ENCODE peak calls at places on chromosomes 2 and 18, in four cellular contexts. One of them, this sample, is unnamed. For H3K4me1, the result is how much of the 10 kb centered on the place peaks cover.

GRCh38 chr2:100192825-100193224 is 50.4 kb upstream of the AFF3 start:
- DNase-seq in GM23248: no peak
- DNase-seq in breast epithelium: no peak
- DNase-seq in spleen: no peak
- DNase-seq in this sample: no peak

GRCh38 chr2:172970660-172971059 is 105.0 kb upstream of the MAP3K20 start:
- DNase-seq in spleen: no peak
- DNase-seq in breast epithelium: no peak
- DNase-seq in GM23248: no peak
- DNase-seq in this sample: peak

GRCh38 chr2:226063704-226064390 is 664.3 kb downstream of the NYAP2 start:
- DNase-seq in GM23248: peak
- DNase-seq in spleen: no peak
- DNase-seq in breast epithelium: no peak
- DNase-seq in this sample: no peak

GRCh38 chr2:175690113-175690716 is 311.9 kb downstream of the LNPK start:
- DNase-seq in GM23248: peak
- DNase-seq in spleen: no peak
- DNase-seq in breast epithelium: no peak
- DNase-seq in this sample: no peak

GRCh38 chr2:188805229-188805628 is 168.9 kb upstream of the COL3A1 start:
- DNase-seq in spleen: no peak
- DNase-seq in GM23248: no peak
- DNase-seq in breast epithelium: no peak
- DNase-seq in this sample: no peak

GRCh38 chr18:24567199-24567598 is 106.8 kb downstream of the HRH4 start:
- DNase-seq in GM23248: peak
- DNase-seq in spleen: no peak
- DNase-seq in breast epithelium: no peak
- DNase-seq in this sample: no peak

GRCh38 chr2:70942900-70943871 is 7.5 kb downstream of the ATP6V1B1 start:
- DNase-seq in GM23248: no peak
- DNase-seq in breast epithelium: peak
- DNase-seq in spleen: peak
- DNase-seq in this sample: no peak

GRCh38 chr2:70670202-70670601 is 97.8 kb downstream of the ADD2 start:
- DNase-seq in spleen: no peak
- DNase-seq in GM23248: no peak
- DNase-seq in breast epithelium: no peak
- DNase-seq in this sample: no peak

GRCh38 chr2:111697560-111697959 is 186.4 kb downstream of the ANAPC1 start:
- DNase-seq in GM23248: no peak
- DNase-seq in spleen: no peak
- DNase-seq in breast epithelium: no peak
- DNase-seq in this sample: no peak

GRCh38 chr2:127064642-127065250 is 42.2 kb downstream of the BIN1 start:
- DNase-seq in spleen: peak
- DNase-seq in breast epithelium: peak
- DNase-seq in GM23248: peak
- DNase-seq in this sample: no peak

DNA sequence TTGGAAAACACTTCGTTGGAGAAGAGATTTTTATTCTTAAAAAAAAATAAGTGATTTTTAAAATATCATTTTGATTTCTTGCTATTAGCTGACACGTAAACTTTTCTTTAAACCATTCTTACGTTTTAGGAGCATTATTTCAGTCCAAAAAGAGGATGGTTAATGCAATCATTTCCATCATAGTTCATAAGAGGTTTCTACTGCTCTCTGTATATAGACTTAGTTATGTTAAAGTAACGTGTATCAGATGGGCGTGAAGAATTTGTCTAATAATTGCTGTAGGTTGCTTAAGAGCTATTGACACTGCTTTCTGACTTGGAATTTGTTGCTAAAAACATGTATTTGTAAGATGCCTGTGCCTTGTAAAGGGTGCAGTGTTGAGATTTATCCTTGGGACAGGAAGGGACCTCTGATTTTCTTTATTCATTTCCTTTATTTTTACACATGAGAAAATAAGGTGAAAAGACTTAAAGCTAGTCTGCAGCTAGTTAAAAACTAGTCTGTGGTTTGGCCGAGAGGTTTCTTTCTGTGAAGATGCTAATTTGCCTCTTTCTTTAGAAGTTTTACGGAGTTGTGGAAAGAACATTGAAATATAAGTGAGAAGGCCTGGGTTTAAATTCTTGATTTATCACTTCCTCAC is 2.9 kb downstream of the ANKRD12 start:
- DNase-seq in spleen: no peak
- DNase-seq in breast epithelium: no peak
- DNase-seq in GM23248: peak
- DNase-seq in this sample: no peak
- H3K4me1 ChIP-seq in spleen: half or more
- H3K4me1 ChIP-seq in breast epithelium: under half
- H3K4me1 ChIP-seq in GM23248: under half
- H3K4me1 ChIP-seq in this sample: half or more

GRCh38 chr2:44946681-44947360 is 5.3 kb downstream of the SIX3 start:
- DNase-seq in breast epithelium: no peak
- DNase-seq in GM23248: no peak
- DNase-seq in spleen: peak
- DNase-seq in this sample: no peak

GRCh38 chr2:44944102-44944951 is 2.8 kb downstream of the SIX3 start:
- DNase-seq in spleen: peak
- DNase-seq in GM23248: peak
- DNase-seq in breast epithelium: no peak
- DNase-seq in this sample: no peak

GRCh38 chr2:44944952-44945612 is 3.6 kb downstream of the SIX3 start:
- DNase-seq in breast epithelium: no peak
- DNase-seq in spleen: peak
- DNase-seq in GM23248: no peak
- DNase-seq in this sample: no peak

GRCh38 chr2:44943693-44944101 is 2.2 kb downstream of the SIX3 start:
- DNase-seq in spleen: peak
- DNase-seq in GM23248: no peak
- DNase-seq in breast epithelium: no peak
- DNase-seq in this sample: no peak

GRCh38 chr2:44945676-44946427 is 4.3 kb downstream of the SIX3 start:
- DNase-seq in spleen: peak
- DNase-seq in breast epithelium: no peak
- DNase-seq in GM23248: no peak
- DNase-seq in this sample: no peak
- H3K4me3 ChIP-seq in spleen: no peak
- H3K4me3 ChIP-seq in breast epithelium: no peak
- H3K4me3 ChIP-seq in GM23248: no peak
- H3K4me3 ChIP-seq in this sample: no peak

GRCh38 chr2:85709385-85709784 is 15.2 kb downstream of the GNLY start:
- DNase-seq in breast epithelium: no peak
- DNase-seq in spleen: no peak
- DNase-seq in GM23248: peak
- DNase-seq in this sample: no peak
- H3K4me1 ChIP-seq in breast epithelium: under half
- H3K4me1 ChIP-seq in spleen: half or more
- H3K4me1 ChIP-seq in GM23248: under half
- H3K4me1 ChIP-seq in this sample: under half

GRCh38 chr18:50870138-50870845 is 8.6 kb upstream of the ME2 start:
- DNase-seq in GM23248: peak
- DNase-seq in spleen: no peak
- DNase-seq in breast epithelium: no peak
- DNase-seq in this sample: no peak
- H3K4me3 ChIP-seq in GM23248: no peak
- H3K4me3 ChIP-seq in spleen: no peak
- H3K4me3 ChIP-seq in breast epithelium: no peak
- H3K4me3 ChIP-seq in this sample: no peak

DNA sequence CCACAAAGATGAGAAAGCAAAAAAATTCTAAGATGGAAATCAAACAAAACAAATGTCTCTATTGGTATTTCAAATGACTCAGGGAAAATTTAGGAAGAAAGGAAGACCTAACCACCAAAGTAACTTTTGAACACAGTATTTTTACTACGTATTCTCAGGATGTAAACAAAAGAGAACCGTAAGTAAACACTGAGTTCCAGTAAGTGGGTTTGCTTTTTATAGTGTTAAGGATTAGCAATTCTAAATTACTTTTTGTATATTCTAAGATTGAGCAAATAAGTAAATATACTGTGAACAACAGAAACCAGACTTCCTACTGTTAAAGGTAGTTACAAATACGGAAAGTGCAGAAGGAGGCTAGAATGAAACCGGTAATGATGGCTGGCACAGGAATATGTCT is 31.6 kb downstream of the SESTD1 start:
- DNase-seq in GM23248: no peak
- DNase-seq in spleen: no peak
- DNase-seq in breast epithelium: no peak
- DNase-seq in this sample: no peak
- H3K4me1 ChIP-seq in GM23248: under half
- H3K4me1 ChIP-seq in spleen: under half
- H3K4me1 ChIP-seq in breast epithelium: under half
- H3K4me1 ChIP-seq in this sample: under half

GRCh38 chr2:106205488-106205887 is 11.4 kb upstream of the UXS1 start:
- DNase-seq in spleen: no peak
- DNase-seq in GM23248: no peak
- DNase-seq in breast epithelium: no peak
- DNase-seq in this sample: no peak
- H3K4me3 ChIP-seq in spleen: no peak
- H3K4me3 ChIP-seq in GM23248: no peak
- H3K4me3 ChIP-seq in breast epithelium: no peak
- H3K4me3 ChIP-seq in this sample: no peak

GRCh38 chr2:47519147-47519537 is 116.2 kb downstream of the MSH2 start:
- DNase-seq in spleen: no peak
- DNase-seq in GM23248: no peak
- DNase-seq in breast epithelium: no peak
- DNase-seq in this sample: no peak

GRCh38 chr2:47520302-47520630 is 117.3 kb downstream of the MSH2 start:
- DNase-seq in breast epithelium: no peak
- DNase-seq in GM23248: no peak
- DNase-seq in spleen: no peak
- DNase-seq in this sample: no peak

GRCh38 chr2:47520825-47521665 is 118.1 kb downstream of the MSH2 start:
- DNase-seq in breast epithelium: no peak
- DNase-seq in spleen: peak
- DNase-seq in GM23248: peak
- DNase-seq in this sample: peak

GRCh38 chr2:47518497-47519146 is 115.7 kb downstream of the MSH2 start:
- DNase-seq in GM23248: no peak
- DNase-seq in breast epithelium: no peak
- DNase-seq in spleen: no peak
- DNase-seq in this sample: no peak

GRCh38 chr2:47519604-47520301 is 116.8 kb downstream of the MSH2 start:
- DNase-seq in breast epithelium: no peak
- DNase-seq in spleen: no peak
- DNase-seq in GM23248: no peak
- DNase-seq in this sample: no peak
- H3K4me1 ChIP-seq in breast epithelium: under half
- H3K4me1 ChIP-seq in spleen: under half
- H3K4me1 ChIP-seq in GM23248: under half
- H3K4me1 ChIP-seq in this sample: under half

DNA sequence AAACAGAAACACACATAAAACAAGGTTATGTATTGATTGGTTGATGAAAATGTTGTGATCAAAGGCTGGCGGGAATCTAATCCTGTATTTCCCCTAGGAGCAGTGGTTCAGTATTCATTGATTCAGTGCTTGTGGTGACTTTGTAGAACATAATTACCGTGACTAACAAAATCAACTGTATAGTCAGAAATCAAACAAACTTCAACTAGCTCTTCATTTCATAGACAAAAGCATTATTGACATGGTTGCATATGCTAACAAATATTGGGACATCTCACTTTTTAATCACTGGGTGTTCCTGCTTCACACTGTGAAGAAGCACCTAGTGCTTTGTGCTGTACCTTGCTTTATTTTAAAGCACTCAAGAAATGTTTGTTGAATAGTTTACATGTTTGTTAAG is 41.4 kb downstream of the USP14 start:
- DNase-seq in spleen: no peak
- DNase-seq in breast epithelium: no peak
- DNase-seq in GM23248: no peak
- DNase-seq in this sample: no peak
- H3K4me3 ChIP-seq in spleen: no peak
- H3K4me3 ChIP-seq in breast epithelium: no peak
- H3K4me3 ChIP-seq in GM23248: no peak
- H3K4me3 ChIP-seq in this sample: no peak

GRCh38 chr2:234991290-234991689 is 39.5 kb downstream of the SH3BP4 start:
- DNase-seq in spleen: no peak
- DNase-seq in GM23248: peak
- DNase-seq in breast epithelium: no peak
- DNase-seq in this sample: no peak

GRCh38 chr2:234990300-234990699 is 38.5 kb downstream of the SH3BP4 start:
- DNase-seq in spleen: no peak
- DNase-seq in GM23248: no peak
- DNase-seq in breast epithelium: no peak
- DNase-seq in this sample: no peak

GRCh38 chr2:234988491-234988890 is 36.7 kb downstream of the SH3BP4 start:
- DNase-seq in spleen: no peak
- DNase-seq in GM23248: no peak
- DNase-seq in breast epithelium: no peak
- DNase-seq in this sample: no peak

GRCh38 chr2:234987754-234988153 is 35.9 kb downstream of the SH3BP4 start:
- DNase-seq in spleen: no peak
- DNase-seq in GM23248: no peak
- DNase-seq in breast epithelium: no peak
- DNase-seq in this sample: no peak

GRCh38 chr2:234989183-234989701 is 37.4 kb downstream of the SH3BP4 start:
- DNase-seq in breast epithelium: peak
- DNase-seq in spleen: no peak
- DNase-seq in GM23248: no peak
- DNase-seq in this sample: no peak
- H3K4me1 ChIP-seq in breast epithelium: under half
- H3K4me1 ChIP-seq in spleen: under half
- H3K4me1 ChIP-seq in GM23248: under half
- H3K4me1 ChIP-seq in this sample: under half

GRCh38 chr18:36066001-36066400 is 1.4 kb downstream of the RPRD1A start:
- DNase-seq in spleen: no peak
- DNase-seq in breast epithelium: no peak
- DNase-seq in GM23248: peak
- DNase-seq in this sample: no peak
- H3K4me3 ChIP-seq in spleen: peak
- H3K4me3 ChIP-seq in breast epithelium: no peak
- H3K4me3 ChIP-seq in GM23248: peak
- H3K4me3 ChIP-seq in this sample: peak